ENCODE peak calls at places on chromosomes 4 and X, in six cellular contexts. One of them, this sample, is unnamed.

GRCh38 chrX:37993857-37994619 is 12.3 kb upstream of the SYTL5 start:
- DNase-seq in fibroblast of pulmonary artery: no peak
- DNase-seq in lung microvascular endothelial cell: no peak
- DNase-seq in anterior cingulate cortex: no peak
- DNase-seq in PC-3: peak; percentile 33
- DNase-seq in left cardiac atrium: no peak
- DNase-seq in this sample: no peak

GRCh38 chrX:70030242-70030823 is 19.4 kb downstream of the AWAT2 start:
- DNase-seq in fibroblast of pulmonary artery: peak; percentile 78
- DNase-seq in lung microvascular endothelial cell: peak; percentile 73
- DNase-seq in anterior cingulate cortex: no peak
- DNase-seq in PC-3: peak; percentile 69
- DNase-seq in left cardiac atrium: no peak
- DNase-seq in this sample: peak; percentile 46

GRCh38 chrX:41029332-41029731 is 55.9 kb upstream of the USP9X start:
- DNase-seq in fibroblast of pulmonary artery: no peak
- DNase-seq in lung microvascular endothelial cell: peak; percentile 9
- DNase-seq in anterior cingulate cortex: no peak
- DNase-seq in PC-3: peak; percentile 55
- DNase-seq in left cardiac atrium: no peak
- DNase-seq in this sample: no peak

GRCh38 chr4:167290684-167291083 is 56.4 kb upstream of the SPOCK3 start:
- DNase-seq in fibroblast of pulmonary artery: peak; percentile 63
- DNase-seq in lung microvascular endothelial cell: peak; percentile 7
- DNase-seq in anterior cingulate cortex: peak; percentile 10
- DNase-seq in PC-3: peak; percentile 42
- DNase-seq in left cardiac atrium: no peak
- DNase-seq in this sample: no peak

GRCh38 chr4:71566856-71567255 is 217.0 kb downstream of the GC start:
- DNase-seq in fibroblast of pulmonary artery: no peak
- DNase-seq in lung microvascular endothelial cell: no peak
- DNase-seq in anterior cingulate cortex: no peak
- DNase-seq in PC-3: no peak
- DNase-seq in left cardiac atrium: no peak
- DNase-seq in this sample: no peak

GRCh38 chr4:60683357-60683756 is 516.8 kb upstream of the ADGRL3 start:
- DNase-seq in fibroblast of pulmonary artery: peak; percentile 43
- DNase-seq in lung microvascular endothelial cell: no peak
- DNase-seq in anterior cingulate cortex: no peak
- DNase-seq in PC-3: peak; percentile 79
- DNase-seq in left cardiac atrium: no peak
- DNase-seq in this sample: no peak

GRCh38 chr4:182385897-182386296 is 142.7 kb downstream of the TENM3 start:
- DNase-seq in fibroblast of pulmonary artery: no peak
- DNase-seq in lung microvascular endothelial cell: no peak
- DNase-seq in anterior cingulate cortex: no peak
- DNase-seq in PC-3: no peak
- DNase-seq in left cardiac atrium: no peak
- DNase-seq in this sample: no peak

GRCh38 chr4:173275150-173275549 is 59.0 kb downstream of the HMGB2 start:
- DNase-seq in fibroblast of pulmonary artery: no peak
- DNase-seq in lung microvascular endothelial cell: no peak
- DNase-seq in anterior cingulate cortex: no peak
- DNase-seq in PC-3: no peak
- DNase-seq in left cardiac atrium: no peak
- DNase-seq in this sample: no peak

GRCh38 chr4:138681000-138681604 is 334.5 kb upstream of the NOCT start:
- DNase-seq in fibroblast of pulmonary artery: peak; percentile 85
- DNase-seq in lung microvascular endothelial cell: peak; percentile 82
- DNase-seq in anterior cingulate cortex: peak; percentile 83
- DNase-seq in PC-3: peak; percentile 80
- DNase-seq in left cardiac atrium: peak; percentile 84
- DNase-seq in this sample: peak; percentile 81

GRCh38 chrX:136750364-136750763 is 30.4 kb downstream of the ARHGEF6 start:
- DNase-seq in fibroblast of pulmonary artery: no peak
- DNase-seq in lung microvascular endothelial cell: no peak
- DNase-seq in anterior cingulate cortex: no peak
- DNase-seq in PC-3: no peak
- DNase-seq in left cardiac atrium: no peak
- DNase-seq in this sample: no peak